ENCODE peak calls at places on chromosomes 5 and 9, in six cellular contexts. B, T, N, C, P and U are unnamed samples.

GRCh38 chr5:173823721-173824567 is 64.2 kb upstream of the CPEB4 start:
- DNase-seq in T (no peak), B (no peak), C (peak), N (no peak), P (peak), U (no peak)

GRCh38 chr9:76707510-76707909 is 56.7 kb upstream of the PCA3 start:
- DNase-seq in P (no peak), C (no peak), T (no peak), B (no peak), N (no peak), U (no peak)

GRCh38 chr5:174282391-174282790 is 236.9 kb downstream of the NSG2 start:
- DNase-seq in N (no peak), T (peak), P (no peak), B (no peak), C (no peak), U (no peak)

GRCh38 chr5:80438739-80439138 is 30.9 kb downstream of the ZFYVE16 start:
- DNase-seq in N (no peak), B (no peak), C (no peak), T (no peak), P (no peak), U (no peak)

GRCh38 chr5:160434022-160434531 is 12.4 kb downstream of the PTTG1 start:
- DNase-seq in N (peak), P (peak), B (no peak), C (no peak), T (no peak), U (no peak)

GRCh38 chr9:121939643-121940042 is 153.5 kb downstream of the TTLL11 start:
- DNase-seq in C (no peak), N (peak), P (no peak), B (no peak), T (no peak), U (no peak)

GRCh38 chr5:53970510-53970909 is 339.9 kb downstream of the ARL15 start:
- DNase-seq in P (no peak), T (no peak), N (no peak), B (no peak), C (no peak), U (no peak)

GRCh38 chr9:4784403-4784802 is 8.3 kb upstream of the RCL1 start:
- DNase-seq in P (no peak), C (no peak), N (no peak), B (no peak), T (no peak), U (no peak)

GRCh38 chr5:164233796-164234195 is 728.4 kb downstream of the MAT2B start:
- DNase-seq in B (no peak), N (no peak), C (peak), P (no peak), T (no peak), U (no peak)

GRCh38 chr9:135281661-135282000 is 194.2 kb downstream of the OLFM1 start:
- DNase-seq in C (no peak), T (no peak), B (no peak), N (no peak), P (no peak), U (no peak)

GRCh38 chr9:113509463-113509862 is 45.9 kb downstream of the RGS3 start:
- DNase-seq in B (no peak), P (no peak), C (peak), N (no peak), T (no peak), U (no peak)

GRCh38 chr9:124477211-124478013 is 27.2 kb downstream of the ADGRD2 start:
- DNase-seq in N (no peak), C (no peak), T (no peak), P (no peak), B (no peak), U (no peak)

GRCh38 chr9:354453-354852 is 139.8 kb downstream of the DOCK8 start:
- DNase-seq in C (no peak), N (no peak), B (no peak), P (peak), T (no peak), U (no peak)

GRCh38 chr9:125633116-125633743 is 73.8 kb downstream of the MAPKAP1 start:
- DNase-seq in N (no peak), P (no peak), T (no peak), B (no peak), C (no peak), U (no peak)

GRCh38 chr5:10695055-10695649 is 65.9 kb downstream of the DAP start:
- DNase-seq in N (peak), P (peak), T (no peak), C (peak), B (peak), U (peak)

GRCh38 chr5:170572453-170572852 is 68.6 kb downstream of the KCNIP1 start:
- DNase-seq in P (no peak), B (no peak), C (no peak), N (no peak), T (peak), U (no peak)

GRCh38 chr9:125933056-125933455 is 185.9 kb downstream of the PBX3 start:
- DNase-seq in N (no peak), T (no peak), C (no peak), B (no peak), P (no peak), U (no peak)

GRCh38 chr5:125750538-125751186 is 672.5 kb upstream of the GRAMD2B start:
- DNase-seq in T (no peak), P (no peak), N (no peak), B (no peak), C (no peak), U (no peak)

GRCh38 chr5:115514220-115514619 is 30.4 kb downstream of the FEM1C start:
- DNase-seq in P (no peak), C (no peak), N (no peak), B (no peak), T (no peak), U (no peak)

GRCh38 chr5:34034497-34035327 is 8.3 kb downstream of the C1QTNF3 start:
- DNase-seq in B (no peak), N (no peak), T (no peak), P (no peak), C (no peak), U (no peak)

GRCh38 chr5:80540691-80541090 is 29.4 kb downstream of the ANKRD34B start:
- DNase-seq in P (no peak), B (no peak), T (no peak), C (no peak), N (no peak), U (no peak)

GRCh38 chr5:64594601-64595518 is 89.0 kb downstream of the RGS7BP start:
- DNase-seq in T (no peak), N (no peak), P (no peak), C (peak), B (no peak), U (no peak)

GRCh38 chr5:138752951-138753793 is at the start of gene CTNNA1:
- DNase-seq in N (peak), T (peak), C (peak), B (peak), P (peak), U (peak)

GRCh38 chr9:102087141-102087540 is 348.7 kb upstream of the GRIN3A start:
- DNase-seq in T (no peak), P (no peak), C (no peak), B (no peak), N (no peak), U (no peak)

GRCh38 chr9:105127863-105128220 is 116.6 kb upstream of the SLC44A1 start:
- DNase-seq in P (no peak), T (no peak), N (peak), C (peak), B (no peak), U (no peak)

GRCh38 chr5:176866913-176867312 is 32.2 kb downstream of the HK3 start:
- DNase-seq in C (no peak), B (no peak), P (no peak), T (no peak), N (no peak), U (no peak)
- TF ChIP-seq CTCF in C (no peak), B (no peak), P (no peak), T (no peak), N (no peak), U (no peak)

DNA sequence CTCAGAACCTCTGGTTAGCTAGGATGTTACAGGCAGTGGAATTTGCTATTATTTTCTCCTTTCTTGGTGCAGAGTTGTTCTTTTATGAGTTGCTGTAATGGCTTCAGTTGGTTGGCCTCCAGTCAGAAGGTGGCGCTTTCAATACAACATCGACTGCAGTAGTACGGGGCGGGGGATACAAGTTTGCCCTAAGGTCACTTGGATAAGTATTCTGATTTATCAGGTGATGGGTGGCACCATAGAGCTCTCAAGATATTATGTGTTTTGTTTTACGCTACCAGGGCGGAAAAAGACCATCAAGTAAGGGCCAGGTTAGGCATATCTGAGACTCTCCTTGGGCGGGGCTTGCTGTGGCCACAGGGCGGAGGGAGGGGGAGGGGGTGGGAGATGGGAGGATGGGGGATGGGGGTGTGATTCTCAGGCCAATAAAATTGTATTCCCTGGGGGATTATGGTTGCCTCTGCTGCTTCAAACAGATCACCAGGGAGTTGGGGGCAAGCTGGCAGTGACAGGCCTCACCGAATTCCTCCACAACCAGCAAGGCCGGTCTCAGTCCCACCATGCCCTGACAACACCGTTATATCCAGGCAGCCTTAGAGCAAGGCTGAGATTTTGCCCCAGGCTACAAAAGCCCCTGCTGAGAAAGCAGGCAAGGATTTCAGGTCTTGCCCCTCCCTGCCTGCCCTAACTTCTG is 15.9 kb upstream of the RNF38 start:
- DNase-seq in C (no peak), N (no peak), P (no peak), T (no peak), B (no peak), U (no peak)
- TF ChIP-seq CTCF in C (no peak), N (no peak), P (no peak), T (no peak), B (no peak), U (no peak)

GRCh38 chr9:18017136-18017535 is 438.3 kb downstream of the SH3GL2 start:
- DNase-seq in T (no peak), C (no peak), N (no peak), B (no peak), P (no peak), U (no peak)
- TF ChIP-seq CTCF in T (no peak), C (no peak), N (no peak), B (no peak), P (no peak), U (peak)

GRCh38 chr9:17739022-17739421 is 160.2 kb downstream of the SH3GL2 start:
- DNase-seq in B (no peak), P (no peak), C (no peak), T (no peak), N (no peak), U (no peak)

GRCh38 chr9:17744786-17745185 is 165.9 kb downstream of the SH3GL2 start:
- DNase-seq in P (no peak), N (no peak), C (peak), T (no peak), B (no peak), U (no peak)

DNA sequence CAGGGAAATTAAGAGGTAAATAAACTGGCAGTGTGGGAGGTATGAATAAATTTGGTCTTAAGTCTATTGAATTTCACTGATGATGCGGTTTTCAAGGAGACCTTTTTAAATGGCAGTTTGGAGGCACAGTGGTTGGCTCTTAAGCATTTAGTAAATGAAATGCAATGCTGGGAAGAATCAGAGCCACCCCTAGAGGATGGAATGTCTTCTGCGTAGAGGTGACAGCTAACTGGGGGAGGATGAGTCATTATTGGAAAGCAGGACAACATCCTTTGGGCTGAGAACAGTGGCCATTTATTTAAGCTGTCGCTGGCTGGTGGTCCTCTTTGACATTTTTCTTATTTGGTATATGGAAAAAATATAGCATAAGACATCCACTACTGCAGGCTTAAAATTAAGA is 163.2 kb downstream of the SH3GL2 start:
- DNase-seq in B (no peak), P (no peak), N (no peak), C (no peak), T (no peak), U (no peak)
- TF ChIP-seq CTCF in B (no peak), P (no peak), N (no peak), C (no peak), T (no peak), U (peak)

GRCh38 chr5:62783374-62784057 is 204.9 kb downstream of the LRRC70 start:
- DNase-seq in P (no peak), N (no peak), B (no peak), T (no peak), C (no peak), U (no peak)

GRCh38 chr5:62778327-62779009 is 199.8 kb downstream of the LRRC70 start:
- DNase-seq in B (no peak), C (no peak), N (no peak), P (no peak), T (no peak), U (no peak)

GRCh38 chr5:62780230-62780629 is 201.6 kb downstream of the LRRC70 start:
- DNase-seq in C (no peak), B (no peak), N (no peak), T (no peak), P (no peak), U (no peak)

GRCh38 chr5:62780888-62781287 is 202.3 kb downstream of the LRRC70 start:
- DNase-seq in T (no peak), B (no peak), P (no peak), N (no peak), C (no peak), U (no peak)

GRCh38 chr5:62779010-62779422 is 200.4 kb downstream of the LRRC70 start:
- DNase-seq in B (no peak), N (no peak), P (no peak), C (peak), T (no peak), U (no peak)
- TF ChIP-seq CTCF in B (peak), N (peak), P (peak), C (peak), T (no peak), U (peak)

DNA sequence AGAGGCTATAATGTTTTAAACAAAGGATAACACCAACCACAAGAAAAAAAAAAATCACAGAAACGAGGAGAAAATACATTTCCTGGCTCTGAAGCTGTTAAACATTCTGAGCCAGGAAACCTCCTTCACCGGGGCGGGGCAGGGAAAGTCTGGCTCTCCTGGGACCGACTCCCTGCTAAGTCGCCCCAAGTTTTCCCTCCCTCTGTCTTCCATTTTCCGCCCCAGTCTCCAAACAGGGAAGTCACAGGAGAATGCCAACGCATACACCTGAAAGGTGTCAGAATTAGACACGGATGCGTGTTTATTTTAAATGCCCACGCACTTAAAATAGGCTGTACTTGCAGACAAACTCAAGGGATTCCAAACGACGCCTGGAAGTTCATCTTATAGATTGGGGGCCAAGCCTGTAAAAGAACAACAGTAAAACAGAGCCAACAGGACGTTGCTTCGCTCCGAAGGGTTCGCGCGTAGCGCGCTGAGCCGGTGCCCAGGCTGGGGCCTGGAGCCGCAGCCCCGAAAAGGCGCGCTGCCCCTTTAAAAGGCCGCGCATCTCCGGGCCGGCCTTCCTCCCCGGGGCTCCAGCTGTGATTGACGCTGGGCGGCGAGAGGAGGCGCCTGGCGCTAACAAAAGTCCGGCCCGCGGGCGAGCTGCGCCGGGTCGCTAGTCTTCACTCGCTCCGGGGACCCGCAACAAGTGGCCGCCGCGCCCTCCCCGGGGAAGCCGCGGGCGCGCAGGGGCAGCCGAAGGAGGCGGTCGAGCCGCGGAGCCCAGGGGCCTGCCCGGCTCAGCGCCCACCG is at the start of gene FBXL7:
- DNase-seq in N (no peak), B (peak), T (peak), P (peak), C (peak), U (peak)
- TF ChIP-seq CTCF in N (no peak), B (peak), T (no peak), P (no peak), C (no peak), U (peak)